ENCODE peak calls at places on chromosomes 5 and 9, in nine cellular contexts. E is transverse colon, O is sigmoid colon, L is stomach, P is spleen, I is HepG2, K is endothelial cell of umbilical vein, S is GM12878, T is HCT116. D is an unnamed sample.

GRCh38 chr9:131748411-131748955 is 8.6 kb upstream of the RAPGEF1 start:
- DNase-seq in E (no peak), O (no peak), L (no peak), P (no peak), I (no peak), K (no peak), S (no peak), T (no peak), D (no peak)

GRCh38 chr5:174371600-174372094 is 326.1 kb downstream of the NSG2 start:
- DNase-seq in E (no peak), O (no peak), L (no peak), P (no peak), I (no peak), K (no peak), S (no peak), T (peak), D (no peak)

GRCh38 chr5:129906177-129906887 is 2.1 kb downstream of the CHSY3 start:
- DNase-seq in E (peak), O (peak), L (no peak), P (no peak), I (peak), K (peak), S (no peak), T (no peak), D (no peak)

GRCh38 chr5:167578977-167579700 is 712.3 kb upstream of the WWC1 start:
- DNase-seq in E (no peak), O (no peak), L (no peak), P (no peak), I (no peak), K (no peak), S (no peak), T (no peak), D (no peak)

GRCh38 chr9:35277649-35278359 is 116.0 kb downstream of the UNC13B start:
- DNase-seq in E (no peak), O (no peak), L (no peak), P (no peak), I (no peak), K (peak), S (no peak), T (no peak), D (no peak)

GRCh38 chr5:154449786-154450185 is 4.0 kb downstream of the SAP30L start:
- DNase-seq in E (no peak), O (no peak), L (no peak), P (no peak), I (no peak), K (no peak), S (no peak), T (no peak), D (no peak)

GRCh38 chr9:94900222-94901018 is 173.9 kb downstream of the AOPEP start:
- DNase-seq in E (no peak), O (no peak), L (no peak), P (no peak), I (no peak), K (peak), S (no peak), T (no peak), D (no peak)

GRCh38 chr9:98495530-98495929 is 213.2 kb downstream of the GABBR2 start:
- DNase-seq in E (no peak), O (no peak), L (no peak), P (no peak), I (no peak), K (no peak), S (no peak), T (no peak), D (no peak)

GRCh38 chr9:12774861-12775367 is at the start of gene LURAP1L:
- DNase-seq in E (peak), O (peak), L (peak), P (no peak), I (peak), K (peak), S (no peak), T (peak), D (peak)

GRCh38 chr5:169408735-169409134 is 107.8 kb upstream of the SLIT3 start:
- DNase-seq in E (no peak), O (no peak), L (no peak), P (no peak), I (no peak), K (no peak), S (no peak), T (no peak), D (no peak)

GRCh38 chr5:142671801-142672200 is 14.1 kb downstream of the FGF1 start:
- DNase-seq in E (no peak), O (no peak), L (no peak), P (no peak), I (no peak), K (no peak), S (no peak), T (no peak), D (no peak)

GRCh38 chr9:122386316-122386872 is 15.6 kb downstream of the PTGS1 start:
- DNase-seq in E (no peak), O (peak), L (no peak), P (no peak), I (no peak), K (no peak), S (no peak), T (no peak), D (no peak)

GRCh38 chr9:36914212-36914577 is 119.9 kb downstream of the PAX5 start:
- DNase-seq in E (no peak), O (no peak), L (no peak), P (no peak), I (no peak), K (no peak), S (no peak), T (no peak), D (no peak)

GRCh38 chr9:16664211-16664610 is 206.3 kb downstream of the BNC2 start:
- DNase-seq in E (no peak), O (no peak), L (no peak), P (no peak), I (no peak), K (no peak), S (no peak), T (no peak), D (no peak)

GRCh38 chr5:10689391-10690081 is 71.5 kb downstream of the DAP start:
- DNase-seq in E (no peak), O (no peak), L (no peak), P (no peak), I (no peak), K (peak), S (no peak), T (no peak), D (no peak)

GRCh38 chr9:123318961-123319421 is 37.0 kb upstream of the CRB2 start:
- DNase-seq in E (no peak), O (peak), L (peak), P (peak), I (no peak), K (no peak), S (no peak), T (no peak), D (no peak)

GRCh38 chr5:167296680-167297079 is 994.8 kb upstream of the WWC1 start:
- DNase-seq in E (peak), O (no peak), L (no peak), P (no peak), I (no peak), K (no peak), S (no peak), T (no peak), D (no peak)

GRCh38 chr5:56481147-56481997 is 248.2 kb upstream of the ANKRD55 start:
- DNase-seq in E (peak), O (peak), L (peak), P (peak), I (peak), K (peak), S (peak), T (no peak), D (no peak)

GRCh38 chr9:135156525-135157510 is 69.3 kb downstream of the OLFM1 start:
- DNase-seq in E (peak), O (no peak), L (peak), P (no peak), I (peak), K (peak), S (no peak), T (peak), D (no peak)

GRCh38 chr5:5341531-5342292 is 80.8 kb upstream of the ICE1 start:
- DNase-seq in E (no peak), O (no peak), L (no peak), P (no peak), I (no peak), K (no peak), S (no peak), T (no peak), D (no peak)

GRCh38 chr9:136023401-136024225 is 62.4 kb upstream of the UBAC1 start:
- DNase-seq in E (no peak), O (peak), L (no peak), P (peak), I (no peak), K (peak), S (no peak), T (no peak), D (no peak)

GRCh38 chr9:68949271-68950000 is 64.5 kb downstream of the PRKACG start:
- DNase-seq in E (peak), O (no peak), L (no peak), P (no peak), I (no peak), K (no peak), S (peak), T (no peak), D (peak)

GRCh38 chr5:158531899-158532298 is 567.8 kb downstream of the EBF1 start:
- DNase-seq in E (no peak), O (no peak), L (no peak), P (no peak), I (no peak), K (no peak), S (no peak), T (no peak), D (no peak)
- TF ChIP-seq POLR2AphosphoS5 in E (no peak), O (no peak), L (no peak), P (no peak), I (no peak), K (no peak), S (no peak), T (no peak), D (no peak)

DNA sequence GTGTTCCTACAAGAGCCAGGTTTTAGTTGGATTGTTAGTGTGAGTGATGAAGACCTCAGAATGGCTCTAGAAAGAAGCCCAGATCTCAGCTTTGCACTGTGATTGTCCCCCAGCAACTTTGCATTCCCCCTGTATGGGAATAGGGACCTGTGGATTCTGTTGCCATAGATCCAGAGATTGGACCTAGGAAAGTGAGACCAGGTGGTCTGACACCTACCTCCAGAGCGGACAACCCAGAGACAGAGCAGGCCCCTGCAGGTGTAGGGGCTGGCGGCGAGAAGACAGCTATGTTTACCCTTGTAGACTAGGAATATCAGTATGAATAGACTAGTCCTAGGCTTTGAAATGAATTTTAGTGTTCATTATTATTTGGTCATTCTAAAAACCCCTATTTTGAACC is 53.6 kb downstream of the IRF1 start:
- DNase-seq in E (no peak), O (no peak), L (no peak), P (no peak), I (no peak), K (no peak), S (no peak), T (no peak), D (no peak)
- H3K27ac ChIP-seq in E (peak), O (peak), L (peak), P (peak), I (no peak), K (no peak), S (peak), T (no peak), D (peak)

GRCh38 chr9:128684065-128684324 is 5.0 kb upstream of the SET start:
- DNase-seq in E (no peak), O (no peak), L (no peak), P (no peak), I (no peak), K (no peak), S (no peak), T (no peak), D (no peak)

GRCh38 chr9:128685022-128685332 is 4.0 kb upstream of the SET start:
- DNase-seq in E (no peak), O (no peak), L (no peak), P (no peak), I (peak), K (no peak), S (no peak), T (no peak), D (no peak)

GRCh38 chr9:128683340-128684064 is 5.5 kb upstream of the SET start:
- DNase-seq in E (peak), O (no peak), L (peak), P (peak), I (no peak), K (peak), S (no peak), T (no peak), D (no peak)

GRCh38 chr9:128685636-128686489 is 3.2 kb upstream of the SET start:
- DNase-seq in E (peak), O (no peak), L (peak), P (peak), I (no peak), K (no peak), S (no peak), T (no peak), D (no peak)

GRCh38 chr9:128684325-128685021 is 4.5 kb upstream of the SET start:
- DNase-seq in E (peak), O (peak), L (peak), P (peak), I (peak), K (peak), S (peak), T (peak), D (peak)
- TF ChIP-seq POLR2A in E (peak), O (no peak), L (peak), P (no peak), I (no peak), K (peak), S (peak), T (peak), D (peak)

DNA sequence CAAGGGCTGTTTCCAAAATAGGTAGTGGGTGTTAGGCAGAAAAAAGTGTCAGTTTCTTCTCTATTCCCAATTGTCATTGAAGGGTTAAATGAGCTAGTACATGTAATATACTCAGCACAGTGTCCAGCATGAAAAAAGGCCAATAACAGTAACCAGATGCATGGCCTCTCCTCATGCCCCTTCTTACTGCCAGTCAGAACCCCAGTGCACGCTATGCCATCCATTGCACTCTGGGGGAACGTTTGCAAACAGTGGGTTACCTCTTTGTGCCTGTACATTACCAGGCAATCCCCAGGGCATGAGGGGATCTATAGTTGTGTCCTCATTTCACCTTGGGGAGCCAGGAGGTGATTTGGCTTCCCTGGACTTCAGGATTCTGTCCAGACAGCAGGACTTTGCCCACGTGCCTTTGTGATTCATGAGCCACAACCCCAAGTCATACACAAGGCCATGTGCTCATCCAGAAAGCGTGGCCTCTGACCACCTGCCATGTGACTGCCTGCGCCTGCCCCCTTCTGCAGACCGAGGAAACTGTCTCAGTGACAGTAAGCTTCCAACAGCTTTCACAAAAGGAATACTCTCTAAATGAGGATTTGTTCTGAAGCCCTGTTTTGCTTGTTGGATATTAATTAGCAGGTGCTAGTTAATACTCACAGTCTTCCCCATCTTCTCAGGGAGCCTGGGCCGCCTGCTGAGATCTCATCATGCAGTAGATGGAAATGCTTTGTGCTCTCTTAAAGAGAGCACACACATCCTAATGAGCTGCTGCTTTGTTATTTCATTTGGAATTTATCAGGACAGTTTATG is 36.8 kb upstream of the ANGPTL2 start:
- DNase-seq in E (peak), O (peak), L (peak), P (no peak), I (peak), K (no peak), S (no peak), T (peak), D (no peak)
- TF ChIP-seq POLR2AphosphoS5 in E (peak), O (peak), L (no peak), P (no peak), I (no peak), K (no peak), S (no peak), T (peak), D (peak)

GRCh38 chr9:6049798-6050197 is 34.4 kb upstream of the RANBP6 start:
- DNase-seq in E (peak), O (no peak), L (no peak), P (no peak), I (peak), K (peak), S (peak), T (peak), D (no peak)

GRCh38 chr9:6054280-6055099 is 39.1 kb upstream of the RANBP6 start:
- DNase-seq in E (peak), O (peak), L (peak), P (no peak), I (peak), K (peak), S (no peak), T (peak), D (no peak)

GRCh38 chr9:6055213-6055612 is 39.8 kb upstream of the RANBP6 start:
- DNase-seq in E (peak), O (no peak), L (peak), P (no peak), I (peak), K (peak), S (peak), T (peak), D (peak)

GRCh38 chr9:6051511-6051950 is 36.1 kb upstream of the RANBP6 start:
- DNase-seq in E (no peak), O (no peak), L (no peak), P (no peak), I (no peak), K (no peak), S (peak), T (no peak), D (no peak)

GRCh38 chr9:6052520-6052919 is 37.1 kb upstream of the RANBP6 start:
- DNase-seq in E (no peak), O (no peak), L (no peak), P (no peak), I (no peak), K (no peak), S (no peak), T (no peak), D (no peak)
- H3K27ac ChIP-seq in E (no peak), O (no peak), L (no peak), P (no peak), I (no peak), K (no peak), S (no peak), T (no peak), D (no peak)

D was measured in breast epithelium.